ENCODE peak calls at places on chromosome 7, in seven cellular contexts. One of them, this sample, is unnamed.

GRCh38 chr7:129779602-129780256 is 168.2 kb downstream of the NRF1 start:
- DNase-seq in neural progenitor cell: peak; percentile 85
- DNase-seq in AG09309: no peak
- DNase-seq in GM23248: peak; percentile 52
- DNase-seq in cardiac muscle cell: peak; percentile 68
- DNase-seq in A549: no peak
- DNase-seq in right cardiac atrium: no peak
- DNase-seq in this sample: no peak

GRCh38 chr7:1539346-1540321 is 9.1 kb downstream of the MAFK start:
- DNase-seq in neural progenitor cell: no peak
- DNase-seq in AG09309: no peak
- DNase-seq in GM23248: peak; percentile 88
- DNase-seq in cardiac muscle cell: no peak
- DNase-seq in A549: peak; percentile 63
- DNase-seq in right cardiac atrium: peak; percentile 71
- DNase-seq in this sample: no peak

GRCh38 chr7:135414850-135415439 is 95.0 kb downstream of the CNOT4 start:
- DNase-seq in neural progenitor cell: peak; percentile 75
- DNase-seq in AG09309: peak; percentile 11
- DNase-seq in GM23248: peak; percentile 55
- DNase-seq in cardiac muscle cell: peak; percentile 60
- DNase-seq in A549: peak; percentile 83
- DNase-seq in right cardiac atrium: no peak
- DNase-seq in this sample: peak; percentile 56

GRCh38 chr7:73451780-73452398 is 18.3 kb downstream of the FZD9 start:
- DNase-seq in neural progenitor cell: peak; percentile 57
- DNase-seq in AG09309: peak; percentile 24
- DNase-seq in GM23248: peak; percentile 73
- DNase-seq in cardiac muscle cell: peak; percentile 69
- DNase-seq in A549: peak; percentile 65
- DNase-seq in right cardiac atrium: no peak
- DNase-seq in this sample: no peak

GRCh38 chr7:108660465-108660864 is 90.8 kb downstream of the DNAJB9 start:
- DNase-seq in neural progenitor cell: peak; percentile 26
- DNase-seq in AG09309: no peak
- DNase-seq in GM23248: peak; percentile 4
- DNase-seq in cardiac muscle cell: no peak
- DNase-seq in A549: no peak
- DNase-seq in right cardiac atrium: no peak
- DNase-seq in this sample: no peak

GRCh38 chr7:88224596-88225275 is 4.9 kb upstream of the SRI start:
- DNase-seq in neural progenitor cell: no peak
- DNase-seq in AG09309: peak; percentile 48
- DNase-seq in GM23248: peak; percentile 67
- DNase-seq in cardiac muscle cell: no peak
- DNase-seq in A549: peak; percentile 21
- DNase-seq in right cardiac atrium: no peak
- DNase-seq in this sample: no peak

GRCh38 chr7:67618569-67619543 is 622.2 kb downstream of the TYW1 start:
- DNase-seq in neural progenitor cell: peak; percentile 63
- DNase-seq in AG09309: no peak
- DNase-seq in GM23248: no peak
- DNase-seq in cardiac muscle cell: peak; percentile 51
- DNase-seq in A549: peak; percentile 5
- DNase-seq in right cardiac atrium: no peak
- DNase-seq in this sample: peak; percentile 23

GRCh38 chr7:897771-898376 is 21.5 kb downstream of the GET4 start:
- DNase-seq in neural progenitor cell: no peak
- DNase-seq in AG09309: no peak
- DNase-seq in GM23248: no peak
- DNase-seq in cardiac muscle cell: peak; percentile 34
- DNase-seq in A549: peak; percentile 39
- DNase-seq in right cardiac atrium: peak; percentile 74
- DNase-seq in this sample: no peak

GRCh38 chr7:50921114-50921513 is 138.4 kb upstream of the GRB10 start:
- DNase-seq in neural progenitor cell: no peak
- DNase-seq in AG09309: no peak
- DNase-seq in GM23248: no peak
- DNase-seq in cardiac muscle cell: no peak
- DNase-seq in A549: no peak
- DNase-seq in right cardiac atrium: no peak
- DNase-seq in this sample: no peak

GRCh38 chr7:5594616-5595544 is 171.2 kb upstream of the TNRC18 start:
- DNase-seq in neural progenitor cell: peak; percentile 90
- DNase-seq in AG09309: no peak
- DNase-seq in GM23248: peak; percentile 66
- DNase-seq in cardiac muscle cell: peak; percentile 70
- DNase-seq in A549: peak; percentile 57
- DNase-seq in right cardiac atrium: peak; percentile 65
- DNase-seq in this sample: no peak

GRCh38 chr7:121079425-121080169 is 91.1 kb downstream of the CPED1 start:
- DNase-seq in neural progenitor cell: no peak
- DNase-seq in AG09309: no peak
- DNase-seq in GM23248: peak; percentile 36
- DNase-seq in cardiac muscle cell: no peak
- DNase-seq in A549: no peak
- DNase-seq in right cardiac atrium: no peak
- DNase-seq in this sample: no peak

GRCh38 chr7:151432658-151433521 is 7.1 kb downstream of the CRYGN start:
- DNase-seq in neural progenitor cell: no peak
- DNase-seq in AG09309: no peak
- DNase-seq in GM23248: no peak
- DNase-seq in cardiac muscle cell: no peak
- DNase-seq in A549: no peak
- DNase-seq in right cardiac atrium: no peak
- DNase-seq in this sample: no peak

GRCh38 chr7:16804674-16805439 is at the start of gene AGR2:
- DNase-seq in neural progenitor cell: no peak
- DNase-seq in AG09309: no peak
- DNase-seq in GM23248: no peak
- DNase-seq in cardiac muscle cell: no peak
- DNase-seq in A549: peak; percentile 85
- DNase-seq in right cardiac atrium: no peak
- DNase-seq in this sample: no peak

GRCh38 chr7:21137640-21138039 is 290.2 kb upstream of the SP4 start:
- DNase-seq in neural progenitor cell: no peak
- DNase-seq in AG09309: no peak
- DNase-seq in GM23248: no peak
- DNase-seq in cardiac muscle cell: no peak
- DNase-seq in A549: no peak
- DNase-seq in right cardiac atrium: no peak
- DNase-seq in this sample: no peak

GRCh38 chr7:2609001-2609411 is 22.8 kb upstream of the TTYH3 start:
- DNase-seq in neural progenitor cell: peak; percentile 68
- DNase-seq in AG09309: no peak
- DNase-seq in GM23248: peak; percentile 31
- DNase-seq in cardiac muscle cell: peak; percentile 56
- DNase-seq in A549: peak; percentile 49
- DNase-seq in right cardiac atrium: peak; percentile 68
- DNase-seq in this sample: peak; percentile 46

GRCh38 chr7:730501-731439 is 3.7 kb upstream of the PRKAR1B start:
- DNase-seq in neural progenitor cell: no peak
- DNase-seq in AG09309: no peak
- DNase-seq in GM23248: peak; percentile 19
- DNase-seq in cardiac muscle cell: no peak
- DNase-seq in A549: no peak
- DNase-seq in right cardiac atrium: no peak
- DNase-seq in this sample: no peak

GRCh38 chr7:141150465-141150864 is 76.6 kb downstream of the TMEM178B start:
- DNase-seq in neural progenitor cell: no peak
- DNase-seq in AG09309: no peak
- DNase-seq in GM23248: no peak
- DNase-seq in cardiac muscle cell: no peak
- DNase-seq in A549: no peak
- DNase-seq in right cardiac atrium: no peak
- DNase-seq in this sample: no peak

GRCh38 chr7:100130608-100131453 is 4.1 kb downstream of the MBLAC1 start:
- DNase-seq in neural progenitor cell: peak; percentile 92
- DNase-seq in AG09309: no peak
- DNase-seq in GM23248: peak; percentile 76
- DNase-seq in cardiac muscle cell: peak; percentile 86
- DNase-seq in A549: peak; percentile 63
- DNase-seq in right cardiac atrium: peak; percentile 92
- DNase-seq in this sample: peak; percentile 89

GRCh38 chr7:70406419-70407189 is 725.3 kb upstream of the GALNT17 start:
- DNase-seq in neural progenitor cell: no peak
- DNase-seq in AG09309: no peak
- DNase-seq in GM23248: no peak
- DNase-seq in cardiac muscle cell: no peak
- DNase-seq in A549: no peak
- DNase-seq in right cardiac atrium: no peak
- DNase-seq in this sample: no peak

GRCh38 chr7:25025218-25025671 is 45.3 kb upstream of the OSBPL3 start:
- DNase-seq in neural progenitor cell: no peak
- DNase-seq in AG09309: peak; percentile 53
- DNase-seq in GM23248: peak; percentile 83
- DNase-seq in cardiac muscle cell: peak; percentile 33
- DNase-seq in A549: peak; percentile 61
- DNase-seq in right cardiac atrium: no peak
- DNase-seq in this sample: no peak

GRCh38 chr7:1843271-1843861 is 173.3 kb downstream of the ELFN1 start:
- DNase-seq in neural progenitor cell: no peak
- DNase-seq in AG09309: no peak
- DNase-seq in GM23248: no peak
- DNase-seq in cardiac muscle cell: peak; percentile 75
- DNase-seq in A549: no peak
- DNase-seq in right cardiac atrium: no peak
- DNase-seq in this sample: peak; percentile 5

GRCh38 chr7:30003098-30003497 is 13.5 kb upstream of the SCRN1 start:
- DNase-seq in neural progenitor cell: peak; percentile 20
- DNase-seq in AG09309: no peak
- DNase-seq in GM23248: no peak
- DNase-seq in cardiac muscle cell: no peak
- DNase-seq in A549: no peak
- DNase-seq in right cardiac atrium: no peak
- DNase-seq in this sample: no peak

GRCh38 chr7:19146699-19147098 is 1.5 kb upstream of the FERD3L start:
- DNase-seq in neural progenitor cell: peak; percentile 66
- DNase-seq in AG09309: no peak
- DNase-seq in GM23248: peak; percentile 37
- DNase-seq in cardiac muscle cell: peak; percentile 73
- DNase-seq in A549: no peak
- DNase-seq in right cardiac atrium: no peak
- DNase-seq in this sample: no peak

GRCh38 chr7:35286422-35286821 is 32.5 kb upstream of the TBX20 start:
- DNase-seq in neural progenitor cell: no peak
- DNase-seq in AG09309: no peak
- DNase-seq in GM23248: no peak
- DNase-seq in cardiac muscle cell: no peak
- DNase-seq in A549: no peak
- DNase-seq in right cardiac atrium: no peak
- DNase-seq in this sample: no peak

GRCh38 chr7:26588511-26588910 is 275.9 kb downstream of the SKAP2 start:
- DNase-seq in neural progenitor cell: no peak
- DNase-seq in AG09309: no peak
- DNase-seq in GM23248: no peak
- DNase-seq in cardiac muscle cell: no peak
- DNase-seq in A549: no peak
- DNase-seq in right cardiac atrium: no peak
- DNase-seq in this sample: peak; percentile 82

GRCh38 chr7:26590709-26591108 is 273.7 kb downstream of the SKAP2 start:
- DNase-seq in neural progenitor cell: no peak
- DNase-seq in AG09309: no peak
- DNase-seq in GM23248: no peak
- DNase-seq in cardiac muscle cell: no peak
- DNase-seq in A549: no peak
- DNase-seq in right cardiac atrium: no peak
- DNase-seq in this sample: no peak

GRCh38 chr7:26598867-26599266 is 265.5 kb downstream of the SKAP2 start:
- DNase-seq in neural progenitor cell: no peak
- DNase-seq in AG09309: no peak
- DNase-seq in GM23248: no peak
- DNase-seq in cardiac muscle cell: no peak
- DNase-seq in A549: no peak
- DNase-seq in right cardiac atrium: no peak
- DNase-seq in this sample: no peak

GRCh38 chr7:26593405-26593804 is 271.0 kb downstream of the SKAP2 start:
- DNase-seq in neural progenitor cell: no peak
- DNase-seq in AG09309: no peak
- DNase-seq in GM23248: peak; percentile 3
- DNase-seq in cardiac muscle cell: peak; percentile 6
- DNase-seq in A549: no peak
- DNase-seq in right cardiac atrium: peak; percentile 73
- DNase-seq in this sample: no peak
- H3K4me3 ChIP-seq in neural progenitor cell: no peak overlapping the region
- H3K4me3 ChIP-seq in AG09309: no peak overlapping the region
- H3K4me3 ChIP-seq in GM23248: no peak overlapping the region
- H3K4me3 ChIP-seq in cardiac muscle cell: no peak overlapping the region
- H3K4me3 ChIP-seq in A549: no peak overlapping the region
- H3K4me3 ChIP-seq in right cardiac atrium: no peak overlapping the region
- H3K4me3 ChIP-seq in this sample: no peak overlapping the region

DNA sequence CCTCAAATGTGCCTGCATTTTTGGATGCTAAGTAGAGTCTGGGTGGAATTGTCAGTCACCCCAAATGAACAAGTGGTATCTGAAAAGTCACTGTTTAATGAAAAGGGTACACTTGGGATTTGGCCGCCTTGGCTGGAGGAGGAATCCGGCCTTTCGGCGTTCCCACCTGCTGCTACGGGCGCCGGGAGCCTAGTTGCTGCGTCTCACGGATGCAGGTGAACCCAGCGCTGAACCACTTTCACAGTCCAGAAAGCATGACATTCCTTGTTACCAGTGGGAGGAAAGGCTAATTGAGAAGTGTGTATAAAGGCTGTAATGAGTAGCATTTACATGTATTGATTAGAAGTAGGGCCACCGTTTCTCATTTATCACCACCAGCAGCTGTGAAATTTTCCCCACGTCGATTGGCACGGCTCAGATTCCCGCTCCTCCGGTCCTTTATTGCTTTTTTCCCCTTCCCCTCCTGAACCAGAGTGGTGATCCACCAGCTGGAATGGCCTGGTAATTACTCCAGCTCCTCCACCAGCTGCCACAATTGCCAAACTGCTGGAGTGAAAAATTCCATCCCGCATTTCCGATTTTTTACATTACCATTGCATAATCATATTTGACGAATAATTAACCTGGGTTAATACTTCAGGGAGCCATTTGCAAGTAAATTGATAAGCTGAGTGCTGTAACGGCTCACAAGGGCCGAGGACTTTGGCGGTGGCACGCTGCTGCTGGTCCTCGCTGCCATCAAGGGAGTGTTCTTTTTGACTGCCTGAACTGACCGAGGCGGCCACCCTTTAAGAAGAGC is 153.2 kb downstream of the POU6F2 start:
- DNase-seq in neural progenitor cell: peak; percentile 36
- DNase-seq in AG09309: no peak
- DNase-seq in GM23248: no peak
- DNase-seq in cardiac muscle cell: no peak
- DNase-seq in A549: no peak
- DNase-seq in right cardiac atrium: no peak
- DNase-seq in this sample: no peak
- H3K4me3 ChIP-seq in neural progenitor cell: no peak overlapping the region
- H3K4me3 ChIP-seq in AG09309: no peak overlapping the region
- H3K4me3 ChIP-seq in GM23248: no peak overlapping the region
- H3K4me3 ChIP-seq in cardiac muscle cell: no peak overlapping the region
- H3K4me3 ChIP-seq in A549: no peak overlapping the region
- H3K4me3 ChIP-seq in right cardiac atrium: no peak overlapping the region
- H3K4me3 ChIP-seq in this sample: no peak overlapping the region

GRCh38 chr7:123746055-123746454 is 2.7 kb downstream of the WASL start:
- DNase-seq in neural progenitor cell: peak; percentile 16
- DNase-seq in AG09309: no peak
- DNase-seq in GM23248: peak; percentile 7
- DNase-seq in cardiac muscle cell: no peak
- DNase-seq in A549: no peak
- DNase-seq in right cardiac atrium: no peak
- DNase-seq in this sample: no peak
- H3K4me3 ChIP-seq in neural progenitor cell: peak overlapping the region; percentile 96
- H3K4me3 ChIP-seq in AG09309: no peak overlapping the region
- H3K4me3 ChIP-seq in GM23248: peak overlapping the region; percentile 94
- H3K4me3 ChIP-seq in cardiac muscle cell: peak overlapping the region; percentile 93
- H3K4me3 ChIP-seq in A549: no peak overlapping the region
- H3K4me3 ChIP-seq in right cardiac atrium: peak overlapping the region; percentile 11
- H3K4me3 ChIP-seq in this sample: no peak overlapping the region

GRCh38 chr7:130921391-130922180 is 187.6 kb upstream of the KLF14 start:
- DNase-seq in neural progenitor cell: peak; percentile 90
- DNase-seq in AG09309: peak; percentile 71
- DNase-seq in GM23248: peak; percentile 80
- DNase-seq in cardiac muscle cell: peak; percentile 16
- DNase-seq in A549: no peak
- DNase-seq in right cardiac atrium: peak; percentile 88
- DNase-seq in this sample: no peak
- H3K4me3 ChIP-seq in neural progenitor cell: no peak overlapping the region
- H3K4me3 ChIP-seq in AG09309: no peak overlapping the region
- H3K4me3 ChIP-seq in GM23248: peak overlapping the region; percentile 27
- H3K4me3 ChIP-seq in cardiac muscle cell: no peak overlapping the region
- H3K4me3 ChIP-seq in A549: peak overlapping the region; percentile 3
- H3K4me3 ChIP-seq in right cardiac atrium: peak overlapping the region; percentile 27
- H3K4me3 ChIP-seq in this sample: no peak overlapping the region

This sample was measured in WERI-Rb-1.